ENCODE peak calls at places on chromosomes 11 and 22, in seven cellular contexts. One of them, this sample, is unnamed.

GRCh38 chr11:1521382-1522080 is 35.0 kb upstream of the MOB2 start:
- DNase-seq in chondrocyte: no peak
- DNase-seq in fibroblast of lung: no peak
- DNase-seq in right lobe of liver: no peak
- DNase-seq in BJ: no peak
- DNase-seq in fibroblast of pulmonary artery: no peak
- DNase-seq in sigmoid colon: no peak
- DNase-seq in this sample: no peak

GRCh38 chr22:22616636-22617035 is 27.8 kb upstream of the GGTLC2 start:
- DNase-seq in chondrocyte: no peak
- DNase-seq in fibroblast of lung: no peak
- DNase-seq in right lobe of liver: no peak
- DNase-seq in BJ: no peak
- DNase-seq in fibroblast of pulmonary artery: no peak
- DNase-seq in sigmoid colon: no peak
- DNase-seq in this sample: no peak

GRCh38 chr11:35688023-35688422 is 25.4 kb downstream of the TRIM44 start:
- DNase-seq in chondrocyte: no peak
- DNase-seq in fibroblast of lung: peak
- DNase-seq in right lobe of liver: no peak
- DNase-seq in BJ: no peak
- DNase-seq in fibroblast of pulmonary artery: peak
- DNase-seq in sigmoid colon: no peak
- DNase-seq in this sample: no peak

GRCh38 chr22:42635531-42635930 is 4.9 kb downstream of the ATP5MGL start:
- DNase-seq in chondrocyte: no peak
- DNase-seq in fibroblast of lung: peak
- DNase-seq in right lobe of liver: no peak
- DNase-seq in BJ: peak
- DNase-seq in fibroblast of pulmonary artery: peak
- DNase-seq in sigmoid colon: peak
- DNase-seq in this sample: peak

GRCh38 chr11:61551630-61552029 is 29.2 kb downstream of the SYT7 start:
- DNase-seq in chondrocyte: no peak
- DNase-seq in fibroblast of lung: peak
- DNase-seq in right lobe of liver: no peak
- DNase-seq in BJ: no peak
- DNase-seq in fibroblast of pulmonary artery: peak
- DNase-seq in sigmoid colon: no peak
- DNase-seq in this sample: no peak

GRCh38 chr11:14248577-14248976 is 110.4 kb downstream of the RRAS2 start:
- DNase-seq in chondrocyte: no peak
- DNase-seq in fibroblast of lung: no peak
- DNase-seq in right lobe of liver: no peak
- DNase-seq in BJ: no peak
- DNase-seq in fibroblast of pulmonary artery: no peak
- DNase-seq in sigmoid colon: no peak
- DNase-seq in this sample: no peak

GRCh38 chr22:50274311-50274710 is 4.1 kb upstream of the MAPK11 start:
- DNase-seq in chondrocyte: no peak
- DNase-seq in fibroblast of lung: peak
- DNase-seq in right lobe of liver: peak
- DNase-seq in BJ: no peak
- DNase-seq in fibroblast of pulmonary artery: peak
- DNase-seq in sigmoid colon: no peak
- DNase-seq in this sample: no peak

GRCh38 chr11:19730373-19730772 is 17.7 kb downstream of the NAV2 start:
- DNase-seq in chondrocyte: no peak
- DNase-seq in fibroblast of lung: no peak
- DNase-seq in right lobe of liver: no peak
- DNase-seq in BJ: no peak
- DNase-seq in fibroblast of pulmonary artery: no peak
- DNase-seq in sigmoid colon: peak
- DNase-seq in this sample: no peak

GRCh38 chr22:31776231-31776630 is 22.4 kb downstream of the DEPDC5 start:
- DNase-seq in chondrocyte: no peak
- DNase-seq in fibroblast of lung: no peak
- DNase-seq in right lobe of liver: no peak
- DNase-seq in BJ: no peak
- DNase-seq in fibroblast of pulmonary artery: no peak
- DNase-seq in sigmoid colon: no peak
- DNase-seq in this sample: no peak

GRCh38 chr11:128862913-128863660 is 4.0 kb downstream of the KCNJ1 start:
- DNase-seq in chondrocyte: no peak
- DNase-seq in fibroblast of lung: peak
- DNase-seq in right lobe of liver: no peak
- DNase-seq in BJ: peak
- DNase-seq in fibroblast of pulmonary artery: peak
- DNase-seq in sigmoid colon: no peak
- DNase-seq in this sample: peak

GRCh38 chr11:114296190-114296978 is at the start of gene NNMT:
- DNase-seq in chondrocyte: no peak
- DNase-seq in fibroblast of lung: peak
- DNase-seq in right lobe of liver: peak
- DNase-seq in BJ: peak
- DNase-seq in fibroblast of pulmonary artery: peak
- DNase-seq in sigmoid colon: peak
- DNase-seq in this sample: peak

GRCh38 chr22:50192056-50192824 is 6.5 kb downstream of the TRABD start:
- DNase-seq in chondrocyte: no peak
- DNase-seq in fibroblast of lung: no peak
- DNase-seq in right lobe of liver: no peak
- DNase-seq in BJ: no peak
- DNase-seq in fibroblast of pulmonary artery: no peak
- DNase-seq in sigmoid colon: no peak
- DNase-seq in this sample: no peak

GRCh38 chr11:124415356-124415923 is 9.2 kb downstream of the OR8B4 start:
- DNase-seq in chondrocyte: no peak
- DNase-seq in fibroblast of lung: peak
- DNase-seq in right lobe of liver: no peak
- DNase-seq in BJ: no peak
- DNase-seq in fibroblast of pulmonary artery: peak
- DNase-seq in sigmoid colon: no peak
- DNase-seq in this sample: peak

GRCh38 chr22:20802452-20802851 is 28.5 kb downstream of the SERPIND1 start:
- DNase-seq in chondrocyte: peak
- DNase-seq in fibroblast of lung: no peak
- DNase-seq in right lobe of liver: no peak
- DNase-seq in BJ: no peak
- DNase-seq in fibroblast of pulmonary artery: no peak
- DNase-seq in sigmoid colon: no peak
- DNase-seq in this sample: no peak

GRCh38 chr22:28792491-28793383 is 7.6 kb downstream of the XBP1 start:
- DNase-seq in chondrocyte: no peak
- DNase-seq in fibroblast of lung: no peak
- DNase-seq in right lobe of liver: no peak
- DNase-seq in BJ: no peak
- DNase-seq in fibroblast of pulmonary artery: no peak
- DNase-seq in sigmoid colon: no peak
- DNase-seq in this sample: no peak

GRCh38 chr11:27350503-27350902 is 12.5 kb downstream of the CCDC34 start:
- DNase-seq in chondrocyte: no peak
- DNase-seq in fibroblast of lung: peak
- DNase-seq in right lobe of liver: no peak
- DNase-seq in BJ: no peak
- DNase-seq in fibroblast of pulmonary artery: peak
- DNase-seq in sigmoid colon: no peak
- DNase-seq in this sample: peak

GRCh38 chr11:73477518-73477917 is 101.3 kb downstream of the RELT start:
- DNase-seq in chondrocyte: no peak
- DNase-seq in fibroblast of lung: no peak
- DNase-seq in right lobe of liver: no peak
- DNase-seq in BJ: no peak
- DNase-seq in fibroblast of pulmonary artery: no peak
- DNase-seq in sigmoid colon: no peak
- DNase-seq in this sample: no peak

GRCh38 chr11:112625816-112626215 is 335.4 kb upstream of the NCAM1 start:
- DNase-seq in chondrocyte: no peak
- DNase-seq in fibroblast of lung: no peak
- DNase-seq in right lobe of liver: no peak
- DNase-seq in BJ: no peak
- DNase-seq in fibroblast of pulmonary artery: no peak
- DNase-seq in sigmoid colon: no peak
- DNase-seq in this sample: no peak

GRCh38 chr11:1404461-1405185 is 14.9 kb downstream of the BRSK2 start:
- DNase-seq in chondrocyte: no peak
- DNase-seq in fibroblast of lung: no peak
- DNase-seq in right lobe of liver: no peak
- DNase-seq in BJ: no peak
- DNase-seq in fibroblast of pulmonary artery: no peak
- DNase-seq in sigmoid colon: no peak
- DNase-seq in this sample: no peak

GRCh38 chr11:130315354-130315970 is 745 bp upstream of the ZBTB44 start:
- DNase-seq in chondrocyte: no peak
- DNase-seq in fibroblast of lung: no peak
- DNase-seq in right lobe of liver: peak
- DNase-seq in BJ: no peak
- DNase-seq in fibroblast of pulmonary artery: no peak
- DNase-seq in sigmoid colon: peak
- DNase-seq in this sample: no peak

GRCh38 chr11:88555829-88556202 is 218.3 kb upstream of the CTSC start:
- DNase-seq in chondrocyte: no peak
- DNase-seq in fibroblast of lung: peak
- DNase-seq in right lobe of liver: no peak
- DNase-seq in BJ: peak
- DNase-seq in fibroblast of pulmonary artery: peak
- DNase-seq in sigmoid colon: no peak
- DNase-seq in this sample: no peak

GRCh38 chr11:67563354-67564114 is 20.1 kb upstream of the GSTP1 start:
- DNase-seq in chondrocyte: no peak
- DNase-seq in fibroblast of lung: peak
- DNase-seq in right lobe of liver: peak
- DNase-seq in BJ: peak
- DNase-seq in fibroblast of pulmonary artery: peak
- DNase-seq in sigmoid colon: peak
- DNase-seq in this sample: peak

GRCh38 chr22:29503811-29504372 is 23.9 kb downstream of the NEFH start:
- DNase-seq in chondrocyte: no peak
- DNase-seq in fibroblast of lung: peak
- DNase-seq in right lobe of liver: peak
- DNase-seq in BJ: peak
- DNase-seq in fibroblast of pulmonary artery: peak
- DNase-seq in sigmoid colon: peak
- DNase-seq in this sample: no peak

GRCh38 chr11:34339149-34340064 is 18.4 kb downstream of the ABTB2 start:
- DNase-seq in chondrocyte: no peak
- DNase-seq in fibroblast of lung: peak
- DNase-seq in right lobe of liver: no peak
- DNase-seq in BJ: no peak
- DNase-seq in fibroblast of pulmonary artery: peak
- DNase-seq in sigmoid colon: no peak
- DNase-seq in this sample: no peak

GRCh38 chr11:134751825-134752224 is 339.8 kb upstream of the B3GAT1 start:
- DNase-seq in chondrocyte: no peak
- DNase-seq in fibroblast of lung: no peak
- DNase-seq in right lobe of liver: no peak
- DNase-seq in BJ: no peak
- DNase-seq in fibroblast of pulmonary artery: no peak
- DNase-seq in sigmoid colon: no peak
- DNase-seq in this sample: no peak

GRCh38 chr22:21568207-21569075 is 927 bp downstream of the UBE2L3 start:
- DNase-seq in chondrocyte: no peak
- DNase-seq in fibroblast of lung: peak
- DNase-seq in right lobe of liver: no peak
- DNase-seq in BJ: no peak
- DNase-seq in fibroblast of pulmonary artery: peak
- DNase-seq in sigmoid colon: no peak
- DNase-seq in this sample: no peak

GRCh38 chr11:64396079-64396591 is 37.2 kb downstream of the RPS6KA4 start:
- DNase-seq in chondrocyte: no peak
- DNase-seq in fibroblast of lung: no peak
- DNase-seq in right lobe of liver: no peak
- DNase-seq in BJ: no peak
- DNase-seq in fibroblast of pulmonary artery: no peak
- DNase-seq in sigmoid colon: no peak
- DNase-seq in this sample: no peak

GRCh38 chr11:75107187-75107586 is 10.5 kb upstream of the OR2AT4 start:
- DNase-seq in chondrocyte: no peak
- DNase-seq in fibroblast of lung: peak
- DNase-seq in right lobe of liver: no peak
- DNase-seq in BJ: no peak
- DNase-seq in fibroblast of pulmonary artery: peak
- DNase-seq in sigmoid colon: no peak
- DNase-seq in this sample: no peak

DNA sequence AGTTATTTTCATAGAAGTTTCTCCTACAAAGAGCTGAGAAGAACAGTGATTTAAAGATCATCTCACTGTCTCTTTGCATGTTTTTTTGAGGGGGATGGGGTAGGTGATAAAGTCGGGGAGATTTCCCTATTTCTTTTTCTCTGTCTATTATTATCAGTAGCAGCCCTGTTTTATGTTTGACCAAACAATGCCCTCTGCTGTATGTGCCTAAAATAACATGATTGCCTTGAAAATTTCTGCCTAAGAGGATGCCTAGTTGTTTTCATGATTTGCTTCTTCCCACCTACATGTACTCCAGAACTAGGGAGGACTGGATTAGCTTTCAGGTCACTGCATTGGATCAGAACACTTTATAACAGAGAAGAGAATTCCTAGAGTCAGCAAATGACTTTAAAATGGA is 1330.2 kb downstream of the LRRC4C start:
- DNase-seq in chondrocyte: no peak
- DNase-seq in fibroblast of lung: no peak
- DNase-seq in right lobe of liver: no peak
- DNase-seq in BJ: no peak
- DNase-seq in fibroblast of pulmonary artery: peak
- DNase-seq in sigmoid colon: no peak
- DNase-seq in this sample: no peak
- TF ChIP-seq CTCF in chondrocyte: peak
- TF ChIP-seq CTCF in fibroblast of lung: no peak
- TF ChIP-seq CTCF in right lobe of liver: peak
- TF ChIP-seq CTCF in BJ: no peak
- TF ChIP-seq CTCF in fibroblast of pulmonary artery: no peak
- TF ChIP-seq CTCF in sigmoid colon: no peak
- TF ChIP-seq CTCF in this sample: no peak

GRCh38 chr11:120696597-120696996 is 185.0 kb downstream of the GRIK4 start:
- DNase-seq in chondrocyte: no peak
- DNase-seq in fibroblast of lung: no peak
- DNase-seq in right lobe of liver: no peak
- DNase-seq in BJ: no peak
- DNase-seq in fibroblast of pulmonary artery: no peak
- DNase-seq in sigmoid colon: no peak
- DNase-seq in this sample: no peak
- TF ChIP-seq CTCF in chondrocyte: peak
- TF ChIP-seq CTCF in fibroblast of lung: no peak
- TF ChIP-seq CTCF in right lobe of liver: no peak
- TF ChIP-seq CTCF in BJ: peak
- TF ChIP-seq CTCF in fibroblast of pulmonary artery: no peak
- TF ChIP-seq CTCF in sigmoid colon: no peak
- TF ChIP-seq CTCF in this sample: peak

GRCh38 chr22:44968736-44969135 is 41.1 kb downstream of the PHF21B start:
- DNase-seq in chondrocyte: no peak
- DNase-seq in fibroblast of lung: no peak
- DNase-seq in right lobe of liver: no peak
- DNase-seq in BJ: no peak
- DNase-seq in fibroblast of pulmonary artery: no peak
- DNase-seq in sigmoid colon: no peak
- DNase-seq in this sample: no peak
- TF ChIP-seq CTCF in chondrocyte: peak
- TF ChIP-seq CTCF in fibroblast of lung: no peak
- TF ChIP-seq CTCF in right lobe of liver: no peak
- TF ChIP-seq CTCF in BJ: peak
- TF ChIP-seq CTCF in fibroblast of pulmonary artery: no peak
- TF ChIP-seq CTCF in sigmoid colon: no peak
- TF ChIP-seq CTCF in this sample: no peak

GRCh38 chr11:81655351-81655750 is 1078.3 kb downstream of the FAM181B start:
- DNase-seq in chondrocyte: no peak
- DNase-seq in fibroblast of lung: no peak
- DNase-seq in right lobe of liver: no peak
- DNase-seq in BJ: no peak
- DNase-seq in fibroblast of pulmonary artery: no peak
- DNase-seq in sigmoid colon: no peak
- DNase-seq in this sample: no peak

GRCh38 chr11:81658722-81659121 is 1074.9 kb downstream of the FAM181B start:
- DNase-seq in chondrocyte: no peak
- DNase-seq in fibroblast of lung: peak
- DNase-seq in right lobe of liver: peak
- DNase-seq in BJ: no peak
- DNase-seq in fibroblast of pulmonary artery: peak
- DNase-seq in sigmoid colon: no peak
- DNase-seq in this sample: no peak
- TF ChIP-seq CTCF in chondrocyte: peak
- TF ChIP-seq CTCF in fibroblast of lung: peak
- TF ChIP-seq CTCF in right lobe of liver: peak
- TF ChIP-seq CTCF in BJ: no peak
- TF ChIP-seq CTCF in fibroblast of pulmonary artery: peak
- TF ChIP-seq CTCF in sigmoid colon: no peak
- TF ChIP-seq CTCF in this sample: peak

This sample was measured in AG09319.